ENCODE peak calls at places on chromosome 2, in six cellular contexts. F is GM10248; S is LNCaP clone FGC; M is CD8-positive, alpha-beta T cell; L is cardiac muscle cell; Q is heart left ventricle. K is an unnamed sample.

GRCh38 chr2:222884114-222884764 is 23.4 kb downstream of the ACSL3 start:
- DNase-seq in S (no peak), M (no peak), Q (no peak), L (no peak), F (no peak), K (no peak)

GRCh38 chr2:176129013-176129796 is at the start of gene HOXD8:
- DNase-seq in M (no peak), L (peak), F (no peak), Q (peak), S (no peak), K (peak)

GRCh38 chr2:237150831-237151230 is 65.1 kb downstream of the COPS8 start:
- DNase-seq in M (no peak), L (no peak), F (no peak), S (no peak), Q (no peak), K (no peak)

GRCh38 chr2:191691016-191691725 is 13.2 kb downstream of the NABP1 start:
- DNase-seq in Q (peak), F (peak), M (no peak), S (peak), L (peak), K (peak)

GRCh38 chr2:201254331-201254730 is 6.0 kb upstream of the CASP8 start:
- DNase-seq in L (peak), F (no peak), Q (no peak), S (no peak), M (peak), K (no peak)

GRCh38 chr2:7667260-7667757 is 750.1 kb downstream of the RNF144A start:
- DNase-seq in F (no peak), S (no peak), Q (no peak), M (no peak), L (no peak), K (no peak)

GRCh38 chr2:106537047-106537446 is 49.9 kb downstream of the CD8B2 start:
- DNase-seq in Q (peak), M (no peak), L (no peak), S (no peak), F (no peak), K (no peak)

GRCh38 chr2:6384341-6384740 is 481.4 kb downstream of the CMPK2 start:
- DNase-seq in S (no peak), Q (no peak), L (no peak), M (no peak), F (no peak), K (no peak)

GRCh38 chr2:96928277-96928781 is 58.1 kb downstream of the FAM178B start:
- DNase-seq in S (no peak), F (no peak), Q (no peak), L (no peak), M (no peak), K (no peak)

GRCh38 chr2:200860092-200860795 is 4.2 kb downstream of the CLK1 start:
- DNase-seq in Q (no peak), F (no peak), S (no peak), L (peak), M (no peak), K (no peak)

GRCh38 chr2:161250864-161251436 is 57.3 kb upstream of the PSMD14 start:
- DNase-seq in L (peak), Q (no peak), S (peak), M (no peak), F (peak), K (no peak)

GRCh38 chr2:212330263-212330662 is 208.3 kb downstream of the ERBB4 start:
- DNase-seq in M (no peak), S (no peak), L (no peak), Q (peak), F (no peak), K (no peak)

GRCh38 chr2:36438454-36438977 is 82.9 kb downstream of the CRIM1 start:
- DNase-seq in M (no peak), Q (no peak), L (peak), S (no peak), F (no peak), K (no peak)

GRCh38 chr2:17538844-17539554 is 1.5 kb upstream of the VSNL1 start:
- DNase-seq in M (no peak), F (peak), S (no peak), Q (peak), L (peak), K (peak)
- TF ChIP-seq CTCF in M (no peak), F (no peak), S (no peak), Q (no peak), L (no peak), K (no peak)

GRCh38 chr2:217889656-217890055 is 113.1 kb downstream of the TNS1 start:
- DNase-seq in S (no peak), L (no peak), Q (no peak), M (no peak), F (no peak), K (no peak)

GRCh38 chr2:217892560-217892959 is 110.2 kb downstream of the TNS1 start:
- DNase-seq in M (no peak), Q (no peak), F (no peak), S (no peak), L (no peak), K (no peak)

GRCh38 chr2:217893440-217893839 is 109.4 kb downstream of the TNS1 start:
- DNase-seq in F (no peak), S (no peak), Q (no peak), M (no peak), L (no peak), K (no peak)

GRCh38 chr2:217887841-217888665 is 114.7 kb downstream of the TNS1 start:
- DNase-seq in L (peak), Q (peak), M (no peak), F (no peak), S (no peak), K (no peak)

GRCh38 chr2:217890445-217890844 is 112.3 kb downstream of the TNS1 start:
- DNase-seq in S (no peak), L (peak), Q (no peak), M (no peak), F (no peak), K (no peak)
- TF ChIP-seq CTCF in S (peak), L (peak), Q (peak), M (no peak), F (no peak), K (peak)

GRCh38 chr2:102342888-102343287 is 12.7 kb upstream of the IL18R1 start:
- DNase-seq in Q (no peak), F (no peak), M (no peak), S (peak), L (peak), K (no peak)
- TF ChIP-seq CTCF in Q (peak), F (no peak), M (no peak), S (peak), L (peak), K (no peak)

GRCh38 chr2:113979172-113980128 is 89.6 kb downstream of the ACTR3 start:
- DNase-seq in F (no peak), M (peak), L (no peak), S (no peak), Q (no peak), K (no peak)
- TF ChIP-seq CTCF in F (peak), M (peak), L (peak), S (peak), Q (peak), K (peak)

DNA sequence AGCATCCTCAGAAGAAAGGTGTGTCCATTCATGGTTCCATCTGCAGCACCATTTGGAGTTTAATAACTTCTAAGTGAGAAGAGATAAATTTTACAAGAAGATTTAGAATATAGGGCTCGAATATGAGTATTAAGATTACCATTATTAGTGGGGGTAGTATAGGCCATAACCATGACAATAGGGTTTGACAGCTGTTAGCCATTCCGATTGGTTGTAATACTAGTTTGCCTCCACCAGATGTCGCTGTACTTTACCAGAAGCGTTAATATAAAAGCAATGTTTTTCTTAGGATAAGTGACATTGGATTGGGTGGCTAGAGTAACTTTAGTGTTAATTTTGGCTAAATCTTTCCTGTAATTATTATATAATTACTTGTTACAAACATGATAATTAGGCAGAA is 107.5 kb upstream of the SRD5A2 start:
- DNase-seq in Q (no peak), F (no peak), L (peak), M (no peak), S (no peak), K (no peak)
- TF ChIP-seq CTCF in Q (peak), F (peak), L (peak), M (peak), S (peak), K (peak)

GRCh38 chr2:73780242-73780582 is 309 bp upstream of the DUSP11 start:
- DNase-seq in S (no peak), Q (no peak), M (no peak), F (no peak), L (no peak), K (no peak)
- TF ChIP-seq CTCF in S (no peak), Q (peak), M (no peak), F (no peak), L (no peak), K (no peak)

GRCh38 chr2:68650645-68651044 is 7.3 kb downstream of the PROKR1 start:
- DNase-seq in L (no peak), S (no peak), Q (no peak), M (no peak), F (no peak), K (no peak)

GRCh38 chr2:68643011-68643873 is at the start of gene PROKR1:
- DNase-seq in S (no peak), M (no peak), L (peak), Q (peak), F (no peak), K (peak)

GRCh38 chr2:68645523-68645922 is 2.1 kb downstream of the PROKR1 start:
- DNase-seq in L (peak), S (no peak), M (no peak), F (no peak), Q (no peak), K (no peak)

GRCh38 chr2:68643874-68644485 is 601 bp downstream of the PROKR1 start:
- DNase-seq in L (no peak), M (no peak), S (no peak), Q (no peak), F (no peak), K (no peak)

GRCh38 chr2:68646303-68646702 is 2.9 kb downstream of the PROKR1 start:
- DNase-seq in Q (no peak), L (no peak), S (no peak), M (no peak), F (no peak), K (no peak)
- TF ChIP-seq CTCF in Q (no peak), L (peak), S (peak), M (no peak), F (peak), K (no peak)

GRCh38 chr2:62339837-62340236 is 143.9 kb downstream of the B3GNT2 start:
- DNase-seq in Q (no peak), M (no peak), F (no peak), S (no peak), L (no peak), K (no peak)

GRCh38 chr2:62337403-62337802 is 141.5 kb downstream of the B3GNT2 start:
- DNase-seq in L (no peak), Q (no peak), M (no peak), S (no peak), F (no peak), K (no peak)

GRCh38 chr2:62340981-62341624 is 145.2 kb downstream of the B3GNT2 start:
- DNase-seq in L (peak), Q (peak), S (no peak), F (peak), M (no peak), K (no peak)

GRCh38 chr2:62343206-62343605 is 147.3 kb downstream of the B3GNT2 start:
- DNase-seq in L (no peak), M (no peak), Q (no peak), S (no peak), F (no peak), K (no peak)

GRCh38 chr2:62339413-62339812 is 143.5 kb downstream of the B3GNT2 start:
- DNase-seq in Q (no peak), S (no peak), M (no peak), L (no peak), F (no peak), K (no peak)
- TF ChIP-seq CTCF in Q (peak), S (no peak), M (no peak), L (peak), F (no peak), K (no peak)

GRCh38 chr2:147141930-147142329 is 702.9 kb upstream of the ACVR2A start:
- DNase-seq in M (no peak), L (no peak), F (no peak), Q (no peak), S (no peak), K (no peak)
- TF ChIP-seq CTCF in M (no peak), L (peak), F (no peak), Q (no peak), S (no peak), K (peak)

GRCh38 chr2:197256021-197256420 is 54.6 kb downstream of the ANKRD44 start:
- DNase-seq in Q (no peak), S (no peak), F (no peak), M (no peak), L (no peak), K (no peak)
- TF ChIP-seq CTCF in Q (no peak), S (no peak), F (peak), M (no peak), L (no peak), K (no peak)

K was measured in neural crest cell.